ENCODE peak calls at places on chromosomes 4 and X, in nine cellular contexts. M is heart left ventricle, U is transverse colon, F is lung, I is mesendoderm, E is Caco-2, V is mammary epithelial cell, T is HepG2, R is tibial artery. W is an unnamed sample. For H3K27me3, the result is how much of the 10 kb centered on the place peaks cover.

GRCh38 chrX:22526339-22526738 is 253.6 kb downstream of the CBLL2 start:
- DNase-seq in F (no peak), I (no peak), E (no peak), R (no peak), M (no peak), T (no peak), V (peak), U (no peak), W (peak)

GRCh38 chr4:141391293-141391692 is 170.6 kb downstream of the ZNF330 start:
- DNase-seq in R (no peak), V (peak), E (no peak), T (no peak), I (no peak), F (no peak), U (no peak), M (no peak), W (no peak)

GRCh38 chr4:20354120-20354519 is 102.4 kb downstream of the SLIT2 start:
- DNase-seq in F (no peak), R (no peak), M (no peak), T (no peak), U (no peak), V (no peak), I (peak), E (no peak), W (no peak)

GRCh38 chr4:158193171-158193749 is 17.0 kb upstream of the TMEM144 start:
- DNase-seq in R (no peak), I (peak), M (no peak), V (no peak), T (peak), E (no peak), U (no peak), F (no peak), W (no peak)

GRCh38 chr4:164056426-164057142 is 562.1 kb downstream of the TMA16 start:
- DNase-seq in I (peak), R (no peak), E (no peak), T (no peak), U (no peak), F (no peak), V (no peak), M (no peak), W (no peak)

GRCh38 chrX:20265726-20266681 is 705 bp downstream of the RPS6KA3 start:
- DNase-seq in V (peak), I (peak), U (peak), M (peak), E (no peak), F (peak), T (no peak), R (peak), W (peak)

GRCh38 chr4:18815779-18816173 is 794.2 kb upstream of the LCORL start:
- DNase-seq in E (no peak), R (no peak), I (peak), F (no peak), U (no peak), T (no peak), V (no peak), M (no peak), W (no peak)

GRCh38 chrX:100829730-100830129 is 9.5 kb downstream of the CSTF2 start:
- DNase-seq in U (no peak), R (no peak), T (no peak), F (no peak), E (no peak), V (peak), I (no peak), M (no peak), W (no peak)

GRCh38 chrX:6778547-6779231 is 243.8 kb upstream of the VCX3A start:
- DNase-seq in E (no peak), I (peak), V (no peak), U (no peak), M (no peak), T (no peak), R (no peak), F (no peak), W (no peak)

GRCh38 chr4:76559236-76560071 is 124.4 kb downstream of the SHROOM3 start:
- DNase-seq in R (no peak), E (no peak), F (no peak), I (no peak), M (no peak), U (no peak), V (no peak), T (no peak), W (no peak)

GRCh38 chr4:140326395-140326993 is 47.0 kb upstream of the SCOC start:
- DNase-seq in R (no peak), M (no peak), V (peak), T (peak), F (no peak), I (peak), U (peak), E (no peak), W (no peak)

GRCh38 chr4:122899682-122900081 is 22.7 kb downstream of the NUDT6 start:
- DNase-seq in F (no peak), U (no peak), I (no peak), M (no peak), T (no peak), V (no peak), E (no peak), R (no peak), W (no peak)

GRCh38 chrX:1134156-1134555 is 78.3 kb downstream of the CRLF2 start:
- DNase-seq in F (no peak), M (no peak), R (no peak), V (no peak), U (no peak), I (no peak), E (no peak), T (no peak), W (no peak)

GRCh38 chrX:153063315-153063714 is 7.0 kb downstream of the PNMA3 start:
- DNase-seq in V (no peak), R (no peak), E (no peak), M (no peak), F (no peak), U (no peak), T (peak), I (no peak), W (no peak)

GRCh38 chrX:9848718-9849481 is 62.7 kb downstream of the SHROOM2 start:
- DNase-seq in E (no peak), U (no peak), T (no peak), I (no peak), V (no peak), F (no peak), R (no peak), M (no peak), W (no peak)

GRCh38 chr4:89439533-89439932 is 131.9 kb upstream of the GPRIN3 start:
- DNase-seq in M (no peak), V (no peak), U (no peak), I (no peak), R (no peak), F (no peak), E (no peak), T (no peak), W (no peak)

GRCh38 chr4:159227984-159228383 is 125.1 kb downstream of the RAPGEF2 start:
- DNase-seq in F (peak), T (peak), U (peak), R (peak), M (peak), E (peak), V (peak), I (peak), W (peak)

GRCh38 chr4:156476359-156476758 is 495.2 kb downstream of the PDGFC start:
- DNase-seq in M (no peak), V (peak), T (peak), U (no peak), F (no peak), I (peak), R (no peak), E (no peak), W (peak)

GRCh38 chr4:73828945-73829344 is 7.5 kb upstream of the CXCL6 start:
- DNase-seq in U (no peak), T (no peak), V (peak), M (no peak), R (no peak), E (no peak), F (no peak), I (no peak), W (no peak)

GRCh38 chr4:103099691-103100392 is at the start of gene BDH2:
- DNase-seq in R (peak), I (peak), F (peak), V (peak), T (peak), M (no peak), U (peak), E (peak), W (peak)

GRCh38 chr4:119038465-119038864 is 97.2 kb upstream of the MYOZ2 start:
- DNase-seq in M (no peak), R (no peak), T (no peak), I (no peak), U (no peak), V (peak), F (no peak), E (no peak), W (no peak)

GRCh38 chr4:37922323-37922722 is 31.4 kb downstream of the TBC1D1 start:
- DNase-seq in T (no peak), V (no peak), M (no peak), E (no peak), U (no peak), I (no peak), F (no peak), R (peak), W (no peak)

GRCh38 chr4:20017035-20017434 is 234.7 kb upstream of the SLIT2 start:
- DNase-seq in R (no peak), I (no peak), F (no peak), M (no peak), V (no peak), U (no peak), E (no peak), T (no peak), W (no peak)

GRCh38 chr4:119894650-119895208 is 171.9 kb downstream of the MAD2L1 start:
- DNase-seq in R (no peak), V (no peak), F (no peak), T (no peak), I (no peak), U (peak), E (no peak), M (no peak), W (no peak)

GRCh38 chr4:98283219-98284199 is 22.3 kb downstream of the RAP1GDS1 start:
- DNase-seq in U (no peak), V (peak), R (no peak), M (no peak), I (no peak), E (no peak), T (peak), F (no peak), W (no peak)

GRCh38 chrX:8820910-8821527 is 19.8 kb upstream of the FAM9A start:
- DNase-seq in M (no peak), T (no peak), R (no peak), V (no peak), I (peak), E (no peak), U (no peak), F (no peak), W (no peak)

GRCh38 chr4:11623726-11624037 is 195.0 kb upstream of the HS3ST1 start:
- DNase-seq in I (peak), T (no peak), U (peak), R (no peak), E (peak), F (peak), V (peak), M (no peak), W (no peak)

GRCh38 chrX:150446151-150446550 is 83.0 kb downstream of the MAMLD1 start:
- DNase-seq in E (no peak), T (no peak), V (no peak), F (peak), M (no peak), R (no peak), I (peak), U (no peak), W (no peak)

GRCh38 chr4:11182586-11183357 is 245.9 kb downstream of the HS3ST1 start:
- DNase-seq in E (no peak), V (peak), F (no peak), I (no peak), R (no peak), M (no peak), T (no peak), U (no peak), W (peak)

GRCh38 chr4:114659386-114660008 is 60.9 kb downstream of the UGT8 start:
- DNase-seq in F (peak), I (peak), M (no peak), T (peak), V (peak), R (peak), U (peak), E (peak), W (peak)

GRCh38 chr4:146978641-146979040 is 33.0 kb upstream of the TTC29 start:
- DNase-seq in V (no peak), M (no peak), F (no peak), E (no peak), R (no peak), T (no peak), U (no peak), I (no peak), W (no peak)

GRCh38 chr4:73978886-73979285 is 2.9 kb downstream of the PF4 start:
- DNase-seq in U (no peak), F (no peak), V (peak), T (no peak), R (no peak), E (no peak), M (no peak), I (no peak), W (no peak)

GRCh38 chrX:48498374-48498809 is 10.4 kb upstream of the PORCN start:
- DNase-seq in V (peak), M (no peak), U (no peak), F (no peak), R (no peak), T (no peak), I (no peak), E (no peak), W (peak)

DNA sequence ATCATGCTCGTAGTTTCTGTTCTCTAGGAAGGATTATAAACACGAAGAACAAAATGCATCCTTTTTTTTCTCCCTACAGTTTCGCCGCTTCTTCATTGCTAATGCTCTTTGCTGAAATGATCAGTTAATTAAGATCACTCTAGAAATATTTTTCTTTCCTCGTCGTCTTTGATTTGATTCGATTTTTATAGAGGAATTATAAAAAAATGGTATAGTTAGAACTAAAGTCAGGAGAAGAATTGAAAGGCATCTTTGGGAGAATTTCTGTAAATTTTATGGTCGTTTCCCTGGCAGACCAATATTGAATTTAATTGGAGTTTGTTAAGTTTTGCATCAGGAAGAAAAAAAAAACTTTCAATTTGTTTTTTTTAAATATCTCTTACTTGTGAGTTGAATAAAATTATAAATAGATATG is 1.1 kb upstream of the NKX3-2 start:
- DNase-seq in U (no peak), M (no peak), I (no peak), F (no peak), T (no peak), V (no peak), R (no peak), E (no peak), W (no peak)
- H3K27me3 ChIP-seq in U (half or more), M (half or more), I (under half), F (under half), T (under half), V (under half), R (under half), E (under half), W (under half)

GRCh38 chr4:2843909-2844584 is 403 bp downstream of the ADD1 start:
- DNase-seq in T (no peak), I (peak), R (no peak), M (peak), F (peak), V (peak), U (peak), E (peak), W (peak)

GRCh38 chr4:2843023-2843908 is at the start of gene ADD1:
- DNase-seq in U (peak), F (peak), T (peak), V (peak), I (peak), E (peak), R (peak), M (peak), W (peak)

GRCh38 chr4:2847297-2847871 is 3.7 kb downstream of the ADD1 start:
- DNase-seq in M (no peak), F (no peak), I (peak), E (no peak), V (no peak), T (no peak), R (no peak), U (no peak), W (no peak)

GRCh38 chr4:2848449-2848848 is 4.8 kb downstream of the ADD1 start:
- DNase-seq in T (peak), I (peak), R (no peak), E (no peak), M (no peak), V (peak), U (no peak), F (peak), W (no peak)

GRCh38 chr4:2846172-2846571 is 2.5 kb downstream of the ADD1 start:
- DNase-seq in M (no peak), E (no peak), U (no peak), V (no peak), R (no peak), I (no peak), F (no peak), T (no peak), W (no peak)
- H3K4me3 ChIP-seq in M (no peak), E (no peak), U (no peak), V (no peak), R (no peak), I (no peak), F (no peak), T (peak), W (no peak)

GRCh38 chrX:50200907-50201306 is at the start of gene AKAP4:
- DNase-seq in U (no peak), R (no peak), V (no peak), F (no peak), M (no peak), T (no peak), I (no peak), E (no peak), W (no peak)
- H3K27me3 ChIP-seq in U (under half), R (under half), V (under half), F (under half), M (under half), T (under half), I (under half), E (under half), W (under half)

GRCh38 chrX:11757729-11758399 is at the start of gene MSL3:
- DNase-seq in T (no peak), R (peak), F (peak), I (peak), M (peak), U (peak), E (peak), V (peak), W (peak)

GRCh38 chrX:11757397-11757728 is 674 bp upstream of the MSL3 start:
- DNase-seq in R (no peak), V (no peak), T (no peak), F (no peak), M (peak), I (no peak), E (no peak), U (no peak), W (no peak)

GRCh38 chrX:11755724-11756123 is 2.3 kb upstream of the MSL3 start:
- DNase-seq in T (peak), U (no peak), R (no peak), V (no peak), M (no peak), E (peak), F (no peak), I (no peak), W (no peak)

GRCh38 chrX:11754958-11755645 is 2.9 kb upstream of the MSL3 start:
- DNase-seq in U (no peak), R (no peak), I (no peak), V (no peak), M (no peak), F (no peak), T (no peak), E (no peak), W (no peak)

GRCh38 chrX:11756354-11757318 is 1.4 kb upstream of the MSL3 start:
- DNase-seq in F (no peak), R (no peak), V (no peak), I (peak), M (no peak), E (no peak), T (no peak), U (no peak), W (peak)
- H3K4me3 ChIP-seq in F (no peak), R (peak), V (no peak), I (no peak), M (peak), E (no peak), T (no peak), U (no peak), W (no peak)

GRCh38 chr4:41749650-41750049 is 1.1 kb upstream of the PHOX2B start:
- DNase-seq in M (no peak), R (no peak), V (no peak), E (no peak), F (no peak), I (peak), U (no peak), T (no peak), W (no peak)

GRCh38 chr4:41748788-41749445 is 392 bp upstream of the PHOX2B start:
- DNase-seq in I (no peak), E (no peak), M (no peak), R (no peak), U (no peak), V (no peak), F (no peak), T (no peak), W (no peak)

GRCh38 chr4:41750624-41751324 is 2.2 kb upstream of the PHOX2B start:
- DNase-seq in V (no peak), U (no peak), F (no peak), E (no peak), M (no peak), T (no peak), R (no peak), I (peak), W (no peak)

GRCh38 chr4:41751325-41752061 is 3.0 kb upstream of the PHOX2B start:
- DNase-seq in F (no peak), I (peak), U (no peak), V (no peak), E (no peak), M (no peak), T (no peak), R (no peak), W (no peak)

GRCh38 chr4:41750158-41750623 is 1.7 kb upstream of the PHOX2B start:
- DNase-seq in V (no peak), T (no peak), I (peak), U (no peak), R (no peak), M (no peak), F (no peak), E (no peak), W (no peak)
- H3K27me3 ChIP-seq in V (half or more), T (under half), I (half or more), U (half or more), R (under half), M (half or more), F (under half), E (under half), W (under half)

GRCh38 chr4:190017357-190018200 is 9.5 kb downstream of the FRG2 start:
- DNase-seq in M (no peak), I (peak), T (no peak), F (no peak), R (no peak), V (no peak), E (no peak), U (no peak), W (no peak)
- H3K4me3 ChIP-seq in M (peak), I (no peak), T (no peak), F (no peak), R (no peak), V (no peak), E (no peak), U (no peak), W (no peak)

GRCh38 chr4:54093609-54094240 is 6.2 kb upstream of the GSX2 start:
- DNase-seq in R (no peak), T (no peak), E (no peak), F (no peak), I (peak), V (no peak), U (no peak), M (no peak), W (no peak)
- H3K27me3 ChIP-seq in R (under half), T (half or more), E (under half), F (under half), I (half or more), V (under half), U (half or more), M (half or more), W (under half)

W was measured in MG63.